ENCODE peak calls at places on chromosome 16, in four cellular contexts. A is heart left ventricle, Z is neural progenitor cell, O is body of pancreas. L is an unnamed sample.
A peak's percentile ranks its signal among the peaks of the same experiment; 100 is the strongest.

GRCh38 chr16:48365601-48366164 is 19.5 kb downstream of the SIAH1 start:
- DNase-seq in O (peak; percentile 89), Z (peak; percentile 95), A (peak; percentile 94), L (peak; percentile 93)

GRCh38 chr16:67154578-67155304 is 3.9 kb upstream of the B3GNT9 start:
- DNase-seq in A (peak; percentile 63), O (no peak), Z (peak; percentile 66), L (peak; percentile 44)

GRCh38 chr16:57485091-57485915 is 990 bp downstream of the DOK4 start:
- DNase-seq in O (no peak), Z (no peak), A (no peak), L (no peak)

GRCh38 chr16:66740010-66740409 is 11.4 kb downstream of the DYNC1LI2 start:
- DNase-seq in O (peak; percentile 47), Z (peak; percentile 75), A (no peak), L (peak; percentile 32)

GRCh38 chr16:1997591-1998359 is 8.0 kb downstream of the SYNGR3 start:
- DNase-seq in A (no peak), O (no peak), Z (no peak), L (no peak)

GRCh38 chr16:75265911-75266701 is 14.7 kb upstream of the BCAR1 start:
- DNase-seq in Z (peak; percentile 95), O (peak; percentile 82), A (peak; percentile 87), L (peak; percentile 94)

GRCh38 chr16:22232277-22233049 is 26.4 kb downstream of the EEF2K start:
- DNase-seq in A (peak; percentile 16), O (peak; percentile 85), Z (no peak), L (no peak)

GRCh38 chr16:79638386-79639106 is 38.0 kb upstream of the MAF start:
- DNase-seq in O (no peak), A (no peak), Z (no peak), L (no peak)

GRCh38 chr16:54201200-54201599 is 85.4 kb downstream of the IRX3 start:
- DNase-seq in A (no peak), Z (no peak), O (no peak), L (no peak)

GRCh38 chr16:14199624-14200023 is 128.5 kb downstream of the MRTFB start:
- DNase-seq in Z (no peak), O (no peak), A (no peak), L (no peak)

GRCh38 chr16:24729967-24730815 is 740 bp downstream of the TNRC6A start:
- DNase-seq in O (peak; percentile 36), Z (peak; percentile 31), A (no peak), L (peak; percentile 65)

GRCh38 chr16:84689126-84689525 is 10.7 kb upstream of the USP10 start:
- DNase-seq in A (no peak), Z (no peak), O (no peak), L (no peak)

GRCh38 chr16:80034948-80035700 is 434.6 kb upstream of the MAF start:
- DNase-seq in Z (no peak), O (no peak), A (no peak), L (no peak)

GRCh38 chr16:9256196-9256595 is 164.8 kb downstream of the HAPSTR1 start:
- DNase-seq in Z (peak; percentile 68), A (no peak), O (peak; percentile 69), L (peak; percentile 73)

GRCh38 chr16:12203780-12204351 is 227.3 kb downstream of the SNX29 start:
- DNase-seq in Z (peak; percentile 21), O (no peak), A (no peak), L (no peak)

GRCh38 chr16:86761117-86761971 is 183.0 kb downstream of the FOXL1 start:
- DNase-seq in A (peak; percentile 80), Z (peak; percentile 81), O (peak; percentile 41), L (peak; percentile 86)

GRCh38 chr16:21626659-21627277 is 25.6 kb downstream of the IGSF6 start:
- DNase-seq in Z (no peak), O (no peak), A (no peak), L (no peak)

GRCh38 chr16:4351880-4352279 is 759 bp upstream of the PAM16 start:
- DNase-seq in A (no peak), O (no peak), Z (no peak), L (no peak)

GRCh38 chr16:75105306-75106061 is 11.1 kb downstream of the LDHD start:
- DNase-seq in A (peak; percentile 69), O (no peak), Z (no peak), L (no peak)

GRCh38 chr16:31090540-31090939 is 1.8 kb upstream of the PRSS53 start:
- DNase-seq in A (no peak), Z (no peak), O (no peak), L (no peak)

GRCh38 chr16:67841198-67841815 is 813 bp upstream of the THAP11 start:
- DNase-seq in A (no peak), Z (no peak), O (no peak), L (no peak)

GRCh38 chr16:2031081-2031577 is 4.4 kb downstream of the NHERF2 start:
- DNase-seq in A (peak; percentile 84), O (no peak), Z (no peak), L (no peak)

GRCh38 chr16:27326738-27327585 is 13.2 kb downstream of the IL4R start:
- DNase-seq in A (peak; percentile 76), O (peak; percentile 54), Z (peak; percentile 71), L (peak; percentile 47)
- TF ChIP-seq CTCF in A (no peak), O (no peak), Z (no peak), L (no peak)

GRCh38 chr16:23563186-23563585 is 5.7 kb downstream of the UBFD1 start:
- DNase-seq in O (no peak), Z (no peak), A (no peak), L (no peak)
- TF ChIP-seq CTCF in O (no peak), Z (no peak), A (no peak), L (no peak)

GRCh38 chr16:88662843-88663606 is at the start of gene MVD:
- DNase-seq in Z (peak; percentile 99), O (peak; percentile 96), A (peak; percentile 99), L (peak; percentile 96)
- TF ChIP-seq CTCF in Z (peak; percentile 7), O (peak; percentile 7), A (no peak), L (no peak)

GRCh38 chr16:71647391-71647790 is 21.4 kb downstream of the MARVELD3 start:
- DNase-seq in Z (no peak), A (no peak), O (no peak), L (no peak)

GRCh38 chr16:71648162-71648561 is 22.2 kb downstream of the MARVELD3 start:
- DNase-seq in A (no peak), Z (no peak), O (no peak), L (no peak)

GRCh38 chr16:71645450-71645849 is 19.5 kb downstream of the MARVELD3 start:
- DNase-seq in A (no peak), O (no peak), Z (peak; percentile 51), L (no peak)

DNA sequence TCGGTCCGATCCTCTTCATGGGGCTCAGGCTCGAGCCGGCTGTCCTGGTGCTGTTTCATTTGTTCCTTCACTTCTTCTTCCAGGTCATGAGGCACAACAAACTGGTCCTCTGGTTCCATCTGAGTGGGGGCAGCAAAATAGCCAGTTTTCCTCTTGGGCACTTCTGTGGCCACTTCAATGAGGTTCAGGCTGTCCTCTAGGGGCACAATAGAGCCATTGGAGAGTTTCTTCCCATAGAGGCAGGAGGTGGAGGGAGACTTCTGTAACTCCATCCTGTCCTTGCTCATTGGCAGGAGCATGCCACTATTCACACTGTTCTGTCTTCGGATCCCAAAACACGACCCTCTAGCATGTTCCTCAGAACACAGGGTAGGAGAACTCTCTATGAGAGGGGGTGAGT is 22.9 kb downstream of the MARVELD3 start:
- DNase-seq in O (no peak), Z (peak; percentile 33), A (no peak), L (no peak)
- TF ChIP-seq CTCF in O (no peak), Z (peak; percentile 53), A (peak; percentile 5), L (no peak)

DNA sequence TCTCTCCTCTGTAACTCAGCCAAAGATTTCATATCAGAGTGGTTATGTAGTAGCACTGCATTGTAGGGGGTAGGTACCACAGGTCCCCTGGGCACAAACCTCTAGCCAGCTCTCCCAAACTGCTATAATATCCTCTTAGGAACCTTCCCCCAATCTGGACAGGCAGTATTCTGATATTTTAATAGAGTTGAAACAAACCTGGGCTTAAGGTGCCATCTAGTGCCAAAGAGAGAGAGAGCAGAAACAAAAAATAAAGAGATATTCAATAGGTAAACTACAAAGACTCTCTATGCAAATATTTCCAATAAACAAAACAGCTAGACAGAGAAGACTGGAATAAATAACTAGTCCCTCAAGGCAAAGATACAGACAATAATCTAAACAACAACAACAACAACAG is 1070.0 kb downstream of the CDH11 start:
- DNase-seq in O (no peak), Z (peak; percentile 42), A (no peak), L (no peak)
- TF ChIP-seq CTCF in O (peak; percentile 17), Z (peak; percentile 71), A (no peak), L (no peak)

GRCh38 chr16:70258065-70258464 is 6.3 kb upstream of the EXOSC6 start:
- DNase-seq in O (no peak), Z (no peak), A (no peak), L (no peak)
- TF ChIP-seq CTCF in O (no peak), Z (no peak), A (no peak), L (no peak)